ENCODE peak calls at places on chromosome X, in nine cellular contexts. One of them, this sample, is unnamed.

GRCh38 chrX:105973387-105973739 is 65.2 kb downstream of the SERPINA7 start:
- DNase-seq in Right ventricle myocardium superior: no peak
- DNase-seq in stimulated activated CD4-positive, alpha-beta T cell treated with anti-CD3 and anti-CD28 coated beads, Interleukin-4, amount 100 ng/mL, for 4 hours: no peak
- DNase-seq in ACHN: no peak
- DNase-seq in neural progenitor cell: no peak
- DNase-seq in kidney epithelial cell: no peak
- DNase-seq in upper lobe of left lung: no peak
- DNase-seq in NCI-H1092 treated with DMSO at 0.1 percent for 48 hours: no peak
- DNase-seq in NCI-H345: no peak
- DNase-seq in this sample: no peak

GRCh38 chrX:106692425-106693075 is 34.0 kb upstream of the RNF128 start:
- DNase-seq in Right ventricle myocardium superior: no peak
- DNase-seq in stimulated activated CD4-positive, alpha-beta T cell treated with anti-CD3 and anti-CD28 coated beads, Interleukin-4, amount 100 ng/mL, for 4 hours: no peak
- DNase-seq in ACHN: no peak
- DNase-seq in neural progenitor cell: no peak
- DNase-seq in kidney epithelial cell: no peak
- DNase-seq in upper lobe of left lung: no peak
- DNase-seq in NCI-H1092 treated with DMSO at 0.1 percent for 48 hours: no peak
- DNase-seq in NCI-H345: no peak
- DNase-seq in this sample: no peak

GRCh38 chrX:101079736-101080135 is 1.1 kb downstream of the TMEM35A start:
- DNase-seq in Right ventricle myocardium superior: no peak
- DNase-seq in stimulated activated CD4-positive, alpha-beta T cell treated with anti-CD3 and anti-CD28 coated beads, Interleukin-4, amount 100 ng/mL, for 4 hours: no peak
- DNase-seq in ACHN: no peak
- DNase-seq in neural progenitor cell: peak
- DNase-seq in kidney epithelial cell: no peak
- DNase-seq in upper lobe of left lung: no peak
- DNase-seq in NCI-H1092 treated with DMSO at 0.1 percent for 48 hours: no peak
- DNase-seq in NCI-H345: no peak
- DNase-seq in this sample: no peak

GRCh38 chrX:37453821-37454220 is 104.7 kb downstream of the PRRG1 start:
- DNase-seq in Right ventricle myocardium superior: no peak
- DNase-seq in stimulated activated CD4-positive, alpha-beta T cell treated with anti-CD3 and anti-CD28 coated beads, Interleukin-4, amount 100 ng/mL, for 4 hours: no peak
- DNase-seq in ACHN: no peak
- DNase-seq in neural progenitor cell: no peak
- DNase-seq in kidney epithelial cell: no peak
- DNase-seq in upper lobe of left lung: no peak
- DNase-seq in NCI-H1092 treated with DMSO at 0.1 percent for 48 hours: no peak
- DNase-seq in NCI-H345: no peak
- DNase-seq in this sample: no peak

GRCh38 chrX:19382500-19383145 is 38.9 kb downstream of the PDHA1 start:
- DNase-seq in Right ventricle myocardium superior: peak
- DNase-seq in stimulated activated CD4-positive, alpha-beta T cell treated with anti-CD3 and anti-CD28 coated beads, Interleukin-4, amount 100 ng/mL, for 4 hours: peak
- DNase-seq in ACHN: peak
- DNase-seq in neural progenitor cell: peak
- DNase-seq in kidney epithelial cell: no peak
- DNase-seq in upper lobe of left lung: peak
- DNase-seq in NCI-H1092 treated with DMSO at 0.1 percent for 48 hours: peak
- DNase-seq in NCI-H345: peak
- DNase-seq in this sample: peak

GRCh38 chrX:72123471-72124185 is 8.1 kb downstream of the RTL5 start:
- DNase-seq in Right ventricle myocardium superior: peak
- DNase-seq in stimulated activated CD4-positive, alpha-beta T cell treated with anti-CD3 and anti-CD28 coated beads, Interleukin-4, amount 100 ng/mL, for 4 hours: no peak
- DNase-seq in ACHN: no peak
- DNase-seq in neural progenitor cell: peak
- DNase-seq in kidney epithelial cell: no peak
- DNase-seq in upper lobe of left lung: peak
- DNase-seq in NCI-H1092 treated with DMSO at 0.1 percent for 48 hours: no peak
- DNase-seq in NCI-H345: no peak
- DNase-seq in this sample: no peak

GRCh38 chrX:9788908-9789307 is 2.7 kb downstream of the SHROOM2 start:
- DNase-seq in Right ventricle myocardium superior: no peak
- DNase-seq in stimulated activated CD4-positive, alpha-beta T cell treated with anti-CD3 and anti-CD28 coated beads, Interleukin-4, amount 100 ng/mL, for 4 hours: no peak
- DNase-seq in ACHN: no peak
- DNase-seq in neural progenitor cell: no peak
- DNase-seq in kidney epithelial cell: peak
- DNase-seq in upper lobe of left lung: peak
- DNase-seq in NCI-H1092 treated with DMSO at 0.1 percent for 48 hours: no peak
- DNase-seq in NCI-H345: peak
- DNase-seq in this sample: no peak

GRCh38 chrX:71666240-71667223 is 814 bp upstream of the LOC101059915 start:
- DNase-seq in Right ventricle myocardium superior: no peak
- DNase-seq in stimulated activated CD4-positive, alpha-beta T cell treated with anti-CD3 and anti-CD28 coated beads, Interleukin-4, amount 100 ng/mL, for 4 hours: no peak
- DNase-seq in ACHN: no peak
- DNase-seq in neural progenitor cell: no peak
- DNase-seq in kidney epithelial cell: no peak
- DNase-seq in upper lobe of left lung: no peak
- DNase-seq in NCI-H1092 treated with DMSO at 0.1 percent for 48 hours: no peak
- DNase-seq in NCI-H345: no peak
- DNase-seq in this sample: no peak

GRCh38 chrX:6052111-6052745 is 176.4 kb downstream of the NLGN4X start:
- DNase-seq in Right ventricle myocardium superior: no peak
- DNase-seq in stimulated activated CD4-positive, alpha-beta T cell treated with anti-CD3 and anti-CD28 coated beads, Interleukin-4, amount 100 ng/mL, for 4 hours: no peak
- DNase-seq in ACHN: no peak
- DNase-seq in neural progenitor cell: no peak
- DNase-seq in kidney epithelial cell: peak
- DNase-seq in upper lobe of left lung: no peak
- DNase-seq in NCI-H1092 treated with DMSO at 0.1 percent for 48 hours: peak
- DNase-seq in NCI-H345: no peak
- DNase-seq in this sample: no peak

GRCh38 chrX:63855896-63856295 is 70.9 kb upstream of the ARHGEF9 start:
- DNase-seq in Right ventricle myocardium superior: no peak
- DNase-seq in stimulated activated CD4-positive, alpha-beta T cell treated with anti-CD3 and anti-CD28 coated beads, Interleukin-4, amount 100 ng/mL, for 4 hours: no peak
- DNase-seq in ACHN: no peak
- DNase-seq in neural progenitor cell: no peak
- DNase-seq in kidney epithelial cell: no peak
- DNase-seq in upper lobe of left lung: no peak
- DNase-seq in NCI-H1092 treated with DMSO at 0.1 percent for 48 hours: no peak
- DNase-seq in NCI-H345: no peak
- DNase-seq in this sample: no peak

GRCh38 chrX:11254417-11255109 is 38.6 kb upstream of the AMELX start:
- DNase-seq in Right ventricle myocardium superior: no peak
- DNase-seq in stimulated activated CD4-positive, alpha-beta T cell treated with anti-CD3 and anti-CD28 coated beads, Interleukin-4, amount 100 ng/mL, for 4 hours: no peak
- DNase-seq in ACHN: no peak
- DNase-seq in neural progenitor cell: no peak
- DNase-seq in kidney epithelial cell: no peak
- DNase-seq in upper lobe of left lung: no peak
- DNase-seq in NCI-H1092 treated with DMSO at 0.1 percent for 48 hours: no peak
- DNase-seq in NCI-H345: no peak
- DNase-seq in this sample: no peak

This sample was measured in activated T-helper 9 cell treated with anti-CD3 and anti-CD28 coated beads, Interleukin-2, amount 50 U/mL, for 16 hours.